ENCODE peak calls at places on chromosomes 16 and 17, in four cellular contexts. X, H, I and C are unnamed samples.

GRCh38 chr16:30041841-30042240 is 10.8 kb upstream of the TLCD3B start:
- DNase-seq in X (no peak), H (no peak), I (peak; percentile 44), C (no peak)

GRCh38 chr17:27644586-27644985 is 13.6 kb downstream of the LGALS9 start:
- DNase-seq in X (no peak), H (no peak), I (no peak), C (no peak)

GRCh38 chr16:2289282-2289681 is 21.4 kb upstream of the RNPS1 start:
- DNase-seq in X (no peak), H (no peak), I (no peak), C (no peak)

GRCh38 chr16:88624977-88625576 is 13.3 kb upstream of the IL17C start:
- DNase-seq in X (no peak), H (no peak), I (no peak), C (no peak)

GRCh38 chr16:87708881-87709638 is 56.7 kb downstream of the KLHDC4 start:
- DNase-seq in X (no peak), H (no peak), I (no peak), C (no peak)

GRCh38 chr17:34299918-34300600 is 14.5 kb downstream of the CCL11 start:
- DNase-seq in X (no peak), H (no peak), I (no peak), C (no peak)

GRCh38 chr16:49504626-49505025 is 131.0 kb downstream of the C16orf78 start:
- DNase-seq in X (no peak), H (no peak), I (no peak), C (no peak)

GRCh38 chr17:63039342-63039741 is 73.3 kb downstream of the TANC2 start:
- DNase-seq in X (no peak), H (no peak), I (no peak), C (no peak)

GRCh38 chr17:55294042-55294751 is 29.4 kb downstream of the HLF start:
- DNase-seq in X (no peak), H (no peak), I (no peak), C (no peak)

GRCh38 chr16:25023541-25023940 is 8.4 kb upstream of the ARHGAP17 start:
- DNase-seq in X (no peak), H (no peak), I (no peak), C (no peak)

GRCh38 chr16:89860747-89861304 is 12.6 kb upstream of the TCF25 start:
- DNase-seq in X (peak; percentile 52), H (peak; percentile 65), I (peak; percentile 82), C (peak; percentile 58)

GRCh38 chr17:68462381-68463210 is 5.3 kb upstream of the WIPI1 start:
- DNase-seq in X (peak; percentile 88), H (peak; percentile 49), I (peak; percentile 91), C (peak; percentile 87)

GRCh38 chr16:27312580-27313421 is 973 bp upstream of the IL4R start:
- DNase-seq in X (no peak), H (no peak), I (no peak), C (no peak)

GRCh38 chr16:67163164-67163902 is 1.2 kb upstream of the HSF4 start:
- DNase-seq in X (no peak), H (no peak), I (no peak), C (no peak)

GRCh38 chr16:28873543-28874201 is 4.6 kb upstream of the ATP2A1 start:
- DNase-seq in X (no peak), H (no peak), I (peak; percentile 63), C (peak; percentile 73)

GRCh38 chr17:61805399-61805798 is 57.9 kb downstream of the BRIP1 start:
- DNase-seq in X (no peak), H (no peak), I (no peak), C (no peak)

GRCh38 chr16:89115216-89115949 is 21.7 kb downstream of the ACSF3 start:
- DNase-seq in X (no peak), H (no peak), I (peak; percentile 65), C (no peak)

GRCh38 chr17:81722184-81723120 is 10.4 kb downstream of the SLC25A10 start:
- DNase-seq in X (no peak), H (no peak), I (peak; percentile 77), C (no peak)

GRCh38 chr17:7167832-7168231 is 11.3 kb downstream of the ASGR1 start:
- DNase-seq in X (peak; percentile 56), H (no peak), I (no peak), C (no peak)

GRCh38 chr16:28587386-28587785 is 9.5 kb downstream of the SULT1A2 start:
- DNase-seq in X (no peak), H (no peak), I (no peak), C (peak; percentile 37)

GRCh38 chr17:36938566-36939058 is 1.3 kb downstream of the LHX1 start:
- DNase-seq in X (no peak), H (no peak), I (no peak), C (no peak)

GRCh38 chr17:17412331-17412730 is 64.5 kb upstream of the MED9 start:
- DNase-seq in X (no peak), H (no peak), I (no peak), C (no peak)

GRCh38 chr16:80100846-80101451 is 439.8 kb upstream of the DYNLRB2 start:
- DNase-seq in X (no peak), H (no peak), I (no peak), C (no peak)

GRCh38 chr17:80183581-80184422 is 14.0 kb downstream of the CARD14 start:
- DNase-seq in X (no peak), H (no peak), I (no peak), C (no peak)

GRCh38 chr16:30761427-30761927 is 385 bp downstream of the CFAP119 start:
- DNase-seq in X (no peak), H (no peak), I (peak; percentile 81), C (no peak)

GRCh38 chr17:77599699-77600098 is 358.8 kb upstream of the TNRC6C start:
- DNase-seq in X (no peak), H (no peak), I (no peak), C (no peak)

GRCh38 chr17:15261818-15262290 is 3.3 kb downstream of the PMP22 start:
- DNase-seq in X (no peak), H (no peak), I (no peak), C (peak; percentile 61)

GRCh38 chr16:87847785-87848675 is 21.3 kb downstream of the SLC7A5 start:
- DNase-seq in X (peak; percentile 99), H (no peak), I (no peak), C (no peak)

GRCh38 chr17:42937712-42938596 is 26.3 kb downstream of the AARSD1 start:
- DNase-seq in X (peak; percentile 73), H (peak; percentile 25), I (peak; percentile 73), C (peak; percentile 81)
- TF ChIP-seq RNF2 in X (no peak), H (no peak), I (no peak), C (no peak)

DNA sequence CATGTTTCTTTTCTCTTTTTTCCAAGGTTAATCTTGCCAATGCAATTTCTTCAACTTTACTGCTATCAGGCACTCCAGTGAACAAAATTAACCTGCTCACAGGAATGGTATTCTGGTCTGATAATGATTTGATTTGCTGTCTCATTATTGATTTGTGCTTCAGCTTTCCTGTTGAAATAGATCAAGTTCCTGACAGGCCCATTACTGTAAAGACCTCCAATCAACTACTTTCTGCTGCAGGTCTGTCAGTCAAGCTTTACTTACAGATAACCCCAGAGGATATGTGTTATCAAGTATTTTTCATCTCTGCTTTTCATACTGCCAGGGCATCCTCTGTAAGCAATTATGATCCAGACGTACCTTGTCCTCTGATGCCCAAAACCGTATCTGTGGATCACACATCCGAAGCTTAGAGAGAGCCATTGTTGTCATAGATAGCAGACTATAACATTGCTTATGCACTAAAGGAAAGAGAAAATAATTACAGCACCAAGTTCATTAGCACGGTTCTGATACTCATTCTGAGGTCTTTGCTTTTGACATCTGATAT is 215.6 kb downstream of the PHKB start:
- DNase-seq in X (no peak), H (no peak), I (no peak), C (no peak)
- TF ChIP-seq EP300 in X (no peak), H (no peak), I (no peak), C (no peak)

GRCh38 chr16:86446279-86446678 is 64.0 kb upstream of the FOXF1 start:
- DNase-seq in X (no peak), H (no peak), I (no peak), C (no peak)
- TF ChIP-seq RNF2 in X (no peak), H (no peak), I (no peak), C (no peak)

DNA sequence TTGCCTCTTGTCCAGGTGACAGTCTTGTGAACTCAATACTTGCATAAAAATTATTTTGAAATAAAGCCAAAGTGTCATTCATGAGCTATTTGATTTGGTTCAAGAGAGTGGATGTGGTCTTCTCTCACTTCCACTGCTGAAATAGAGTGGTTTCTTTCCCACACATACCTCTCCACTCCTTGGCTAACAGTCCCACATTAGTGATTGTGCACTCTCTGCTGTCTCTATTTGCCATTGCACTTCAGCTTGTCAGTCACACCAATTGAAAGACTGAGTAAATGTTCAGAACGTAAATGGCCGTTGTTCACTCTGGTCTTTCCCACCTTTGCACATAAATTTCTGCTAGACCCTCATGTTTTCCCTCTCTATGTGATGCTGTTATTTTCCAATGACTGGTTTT is 197.4 kb downstream of the FTO start:
- DNase-seq in X (no peak), H (no peak), I (no peak), C (no peak)
- TF ChIP-seq EP300 in X (no peak), H (no peak), I (no peak), C (no peak)